ENCODE peak calls at places on chromosome 11, in five cellular contexts. A is GM12891, K is adrenal gland, O is lower lobe of right lung, U is EL. F is an unnamed sample.

GRCh38 chr11:61482513-61482912 is 26.0 kb upstream of the LRRC10B start:
- DNase-seq in A (no peak), K (no peak), O (no peak), U (peak), F (peak)

GRCh38 chr11:23903044-23903704 is 593.7 kb upstream of the LUZP2 start:
- DNase-seq in A (no peak), K (no peak), O (no peak), U (peak), F (no peak)

GRCh38 chr11:87878373-87878779 is 296.9 kb downstream of the RAB38 start:
- DNase-seq in A (no peak), K (peak), O (no peak), U (peak), F (no peak)

GRCh38 chr11:102551188-102551781 is 20.7 kb upstream of the MMP7 start:
- DNase-seq in A (no peak), K (no peak), O (no peak), U (no peak), F (no peak)

GRCh38 chr11:17206448-17206847 is 1.3 kb downstream of the PIK3C2A start:
- DNase-seq in A (no peak), K (no peak), O (no peak), U (no peak), F (no peak)

GRCh38 chr11:79088967-79089366 is 351.9 kb downstream of the TENM4 start:
- DNase-seq in A (no peak), K (no peak), O (no peak), U (no peak), F (no peak)

GRCh38 chr11:27444801-27445215 is 27.8 kb downstream of the LGR4 start:
- DNase-seq in A (no peak), K (no peak), O (no peak), U (no peak), F (no peak)

GRCh38 chr11:33893711-33894401 is 2.0 kb upstream of the LMO2 start:
- DNase-seq in A (no peak), K (peak), O (no peak), U (no peak), F (peak)

GRCh38 chr11:12243511-12243910 is 133.1 kb downstream of the MICAL2 start:
- DNase-seq in A (no peak), K (no peak), O (no peak), U (no peak), F (no peak)

GRCh38 chr11:65927904-65928397 is 8.7 kb downstream of the DRAP1 start:
- DNase-seq in A (peak), K (peak), O (peak), U (no peak), F (peak)

GRCh38 chr11:78039919-78040671 is 17.0 kb upstream of the KCTD14 start:
- DNase-seq in A (peak), K (peak), O (peak), U (peak), F (no peak)

GRCh38 chr11:72618801-72619200 is 55.4 kb downstream of the PDE2A start:
- DNase-seq in A (no peak), K (no peak), O (no peak), U (peak), F (no peak)

GRCh38 chr11:93738647-93739081 is 2.6 kb downstream of the TAF1D start:
- DNase-seq in A (no peak), K (no peak), O (no peak), U (peak), F (no peak)

GRCh38 chr11:113341388-113342165 is 27.2 kb downstream of the TTC12 start:
- DNase-seq in A (no peak), K (no peak), O (no peak), U (no peak), F (no peak)

GRCh38 chr11:132620423-132620822 is 911.9 kb downstream of the OPCML start:
- DNase-seq in A (no peak), K (no peak), O (no peak), U (no peak), F (no peak)

GRCh38 chr11:66708026-66708579 is 20.9 kb downstream of the SPTBN2 start:
- DNase-seq in A (no peak), K (no peak), O (no peak), U (no peak), F (no peak)

GRCh38 chr11:45959851-45960250 is 37.4 kb downstream of the LARGE2 start:
- DNase-seq in A (no peak), K (no peak), O (no peak), U (peak), F (no peak)

GRCh38 chr11:34502949-34503348 is 10.6 kb downstream of the ELF5 start:
- DNase-seq in A (no peak), K (no peak), O (no peak), U (no peak), F (no peak)

GRCh38 chr11:45655347-45655756 is 10.1 kb downstream of the CHST1 start:
- DNase-seq in A (peak), K (peak), O (peak), U (peak), F (peak)

GRCh38 chr11:96614101-96614500 is 224.3 kb downstream of the JRKL start:
- DNase-seq in A (no peak), K (no peak), O (no peak), U (no peak), F (no peak)

GRCh38 chr11:128341767-128342318 is 245.5 kb downstream of the ETS1 start:
- DNase-seq in A (no peak), K (no peak), O (no peak), U (no peak), F (no peak)

GRCh38 chr11:108302121-108302785 is 79.4 kb downstream of the ATM start:
- DNase-seq in A (no peak), K (no peak), O (no peak), U (peak), F (no peak)

GRCh38 chr11:67457453-67457852 is 2.3 kb downstream of the CABP4 start:
- DNase-seq in A (no peak), K (no peak), O (no peak), U (no peak), F (no peak)

F was measured in germinal center.